ENCODE peak calls at places on chromosomes 4 and X, in ten cellular contexts. One of them, this sample, is unnamed.

GRCh38 chr4:61201562-61202099 is 1.5 kb downstream of the ADGRL3 start:
- DNase-seq in H9: no peak
- DNase-seq in cardiac muscle cell: peak
- DNase-seq in endodermal cell: peak
- DNase-seq in upper lobe of right lung: no peak
- DNase-seq in ovary: no peak
- DNase-seq in lung: no peak
- DNase-seq in heart left ventricle: peak
- DNase-seq in astrocyte: no peak
- DNase-seq in PC-3: no peak
- DNase-seq in this sample: peak

GRCh38 chrX:75911716-75912115 is 126.7 kb upstream of the MAGEE2 start:
- DNase-seq in H9: no peak
- DNase-seq in cardiac muscle cell: no peak
- DNase-seq in endodermal cell: no peak
- DNase-seq in upper lobe of right lung: no peak
- DNase-seq in ovary: no peak
- DNase-seq in lung: no peak
- DNase-seq in heart left ventricle: no peak
- DNase-seq in astrocyte: no peak
- DNase-seq in PC-3: no peak
- DNase-seq in this sample: no peak

GRCh38 chr4:101031971-101032370 is 315.4 kb downstream of the PPP3CA start:
- DNase-seq in H9: peak
- DNase-seq in cardiac muscle cell: no peak
- DNase-seq in endodermal cell: peak
- DNase-seq in upper lobe of right lung: no peak
- DNase-seq in ovary: no peak
- DNase-seq in lung: no peak
- DNase-seq in heart left ventricle: no peak
- DNase-seq in astrocyte: no peak
- DNase-seq in PC-3: no peak
- DNase-seq in this sample: peak

GRCh38 chr4:95215991-95216605 is 332.7 kb downstream of the UNC5C start:
- DNase-seq in H9: no peak
- DNase-seq in cardiac muscle cell: peak
- DNase-seq in endodermal cell: no peak
- DNase-seq in upper lobe of right lung: no peak
- DNase-seq in ovary: no peak
- DNase-seq in lung: no peak
- DNase-seq in heart left ventricle: no peak
- DNase-seq in astrocyte: no peak
- DNase-seq in PC-3: no peak
- DNase-seq in this sample: no peak

GRCh38 chrX:104084063-104084462 is 8.0 kb upstream of the TMSB15C start:
- DNase-seq in H9: no peak
- DNase-seq in cardiac muscle cell: no peak
- DNase-seq in endodermal cell: no peak
- DNase-seq in upper lobe of right lung: no peak
- DNase-seq in ovary: peak
- DNase-seq in lung: no peak
- DNase-seq in heart left ventricle: no peak
- DNase-seq in astrocyte: no peak
- DNase-seq in PC-3: no peak
- DNase-seq in this sample: no peak

GRCh38 chr4:71231073-71231752 is 107.6 kb upstream of the SLC4A4 start:
- DNase-seq in H9: no peak
- DNase-seq in cardiac muscle cell: peak
- DNase-seq in endodermal cell: no peak
- DNase-seq in upper lobe of right lung: peak
- DNase-seq in ovary: peak
- DNase-seq in lung: peak
- DNase-seq in heart left ventricle: peak
- DNase-seq in astrocyte: peak
- DNase-seq in PC-3: no peak
- DNase-seq in this sample: peak

GRCh38 chr4:48267574-48267973 is 2.1 kb downstream of the TEC start:
- DNase-seq in H9: no peak
- DNase-seq in cardiac muscle cell: no peak
- DNase-seq in endodermal cell: no peak
- DNase-seq in upper lobe of right lung: no peak
- DNase-seq in ovary: no peak
- DNase-seq in lung: no peak
- DNase-seq in heart left ventricle: no peak
- DNase-seq in astrocyte: no peak
- DNase-seq in PC-3: no peak
- DNase-seq in this sample: no peak

GRCh38 chrX:28794751-28795150 is 207.5 kb downstream of the IL1RAPL1 start:
- DNase-seq in H9: no peak
- DNase-seq in cardiac muscle cell: no peak
- DNase-seq in endodermal cell: no peak
- DNase-seq in upper lobe of right lung: no peak
- DNase-seq in ovary: no peak
- DNase-seq in lung: no peak
- DNase-seq in heart left ventricle: no peak
- DNase-seq in astrocyte: no peak
- DNase-seq in PC-3: no peak
- DNase-seq in this sample: no peak

GRCh38 chr4:41652971-41653370 is 95.6 kb downstream of the PHOX2B start:
- DNase-seq in H9: no peak
- DNase-seq in cardiac muscle cell: no peak
- DNase-seq in endodermal cell: no peak
- DNase-seq in upper lobe of right lung: no peak
- DNase-seq in ovary: no peak
- DNase-seq in lung: no peak
- DNase-seq in heart left ventricle: no peak
- DNase-seq in astrocyte: peak
- DNase-seq in PC-3: no peak
- DNase-seq in this sample: no peak

GRCh38 chr4:137156054-137156453 is 376.2 kb downstream of the PCDH18 start:
- DNase-seq in H9: no peak
- DNase-seq in cardiac muscle cell: peak
- DNase-seq in endodermal cell: no peak
- DNase-seq in upper lobe of right lung: no peak
- DNase-seq in ovary: no peak
- DNase-seq in lung: no peak
- DNase-seq in heart left ventricle: no peak
- DNase-seq in astrocyte: peak
- DNase-seq in PC-3: peak
- DNase-seq in this sample: no peak

GRCh38 chr4:113919611-113920010 is 59.8 kb downstream of the ARSJ start:
- DNase-seq in H9: no peak
- DNase-seq in cardiac muscle cell: no peak
- DNase-seq in endodermal cell: no peak
- DNase-seq in upper lobe of right lung: no peak
- DNase-seq in ovary: no peak
- DNase-seq in lung: no peak
- DNase-seq in heart left ventricle: no peak
- DNase-seq in astrocyte: peak
- DNase-seq in PC-3: peak
- DNase-seq in this sample: peak

GRCh38 chr4:31620476-31620875 is 900.3 kb downstream of the PCDH7 start:
- DNase-seq in H9: no peak
- DNase-seq in cardiac muscle cell: peak
- DNase-seq in endodermal cell: no peak
- DNase-seq in upper lobe of right lung: no peak
- DNase-seq in ovary: peak
- DNase-seq in lung: no peak
- DNase-seq in heart left ventricle: no peak
- DNase-seq in astrocyte: peak
- DNase-seq in PC-3: peak
- DNase-seq in this sample: no peak

GRCh38 chr4:121801715-121802075 is 572 bp downstream of the EXOSC9 start:
- DNase-seq in H9: no peak
- DNase-seq in cardiac muscle cell: no peak
- DNase-seq in endodermal cell: no peak
- DNase-seq in upper lobe of right lung: no peak
- DNase-seq in ovary: no peak
- DNase-seq in lung: no peak
- DNase-seq in heart left ventricle: no peak
- DNase-seq in astrocyte: no peak
- DNase-seq in PC-3: no peak
- DNase-seq in this sample: no peak

GRCh38 chr4:74447636-74448233 is 2.8 kb downstream of the AREG start:
- DNase-seq in H9: no peak
- DNase-seq in cardiac muscle cell: peak
- DNase-seq in endodermal cell: no peak
- DNase-seq in upper lobe of right lung: no peak
- DNase-seq in ovary: no peak
- DNase-seq in lung: no peak
- DNase-seq in heart left ventricle: no peak
- DNase-seq in astrocyte: no peak
- DNase-seq in PC-3: no peak
- DNase-seq in this sample: no peak

GRCh38 chr4:13635281-13635799 is 7.8 kb upstream of the BOD1L1 start:
- DNase-seq in H9: no peak
- DNase-seq in cardiac muscle cell: no peak
- DNase-seq in endodermal cell: no peak
- DNase-seq in upper lobe of right lung: no peak
- DNase-seq in ovary: no peak
- DNase-seq in lung: no peak
- DNase-seq in heart left ventricle: no peak
- DNase-seq in astrocyte: no peak
- DNase-seq in PC-3: no peak
- DNase-seq in this sample: no peak

GRCh38 chr4:100576570-100576969 is 58.7 kb upstream of the EMCN start:
- DNase-seq in H9: no peak
- DNase-seq in cardiac muscle cell: no peak
- DNase-seq in endodermal cell: no peak
- DNase-seq in upper lobe of right lung: no peak
- DNase-seq in ovary: no peak
- DNase-seq in lung: no peak
- DNase-seq in heart left ventricle: no peak
- DNase-seq in astrocyte: no peak
- DNase-seq in PC-3: no peak
- DNase-seq in this sample: peak

GRCh38 chr4:3304831-3305609 is 12.2 kb downstream of the RGS12 start:
- DNase-seq in H9: peak
- DNase-seq in cardiac muscle cell: peak
- DNase-seq in endodermal cell: peak
- DNase-seq in upper lobe of right lung: peak
- DNase-seq in ovary: peak
- DNase-seq in lung: no peak
- DNase-seq in heart left ventricle: peak
- DNase-seq in astrocyte: peak
- DNase-seq in PC-3: no peak
- DNase-seq in this sample: no peak

GRCh38 chrX:119677654-119677981 is 15.3 kb downstream of the SEPTIN6 start:
- DNase-seq in H9: no peak
- DNase-seq in cardiac muscle cell: no peak
- DNase-seq in endodermal cell: no peak
- DNase-seq in upper lobe of right lung: no peak
- DNase-seq in ovary: no peak
- DNase-seq in lung: no peak
- DNase-seq in heart left ventricle: no peak
- DNase-seq in astrocyte: no peak
- DNase-seq in PC-3: no peak
- DNase-seq in this sample: no peak

GRCh38 chrX:48025561-48025960 is 18.8 kb downstream of the SPACA5 start:
- DNase-seq in H9: peak
- DNase-seq in cardiac muscle cell: peak
- DNase-seq in endodermal cell: peak
- DNase-seq in upper lobe of right lung: no peak
- DNase-seq in ovary: peak
- DNase-seq in lung: no peak
- DNase-seq in heart left ventricle: peak
- DNase-seq in astrocyte: peak
- DNase-seq in PC-3: peak
- DNase-seq in this sample: peak

GRCh38 chr4:10105421-10105820 is 11.2 kb downstream of the WDR1 start:
- DNase-seq in H9: no peak
- DNase-seq in cardiac muscle cell: no peak
- DNase-seq in endodermal cell: no peak
- DNase-seq in upper lobe of right lung: no peak
- DNase-seq in ovary: no peak
- DNase-seq in lung: no peak
- DNase-seq in heart left ventricle: no peak
- DNase-seq in astrocyte: no peak
- DNase-seq in PC-3: peak
- DNase-seq in this sample: no peak

GRCh38 chr4:1171306-1172227 is 816 bp downstream of the SPON2 start:
- DNase-seq in H9: peak
- DNase-seq in cardiac muscle cell: peak
- DNase-seq in endodermal cell: peak
- DNase-seq in upper lobe of right lung: peak
- DNase-seq in ovary: peak
- DNase-seq in lung: no peak
- DNase-seq in heart left ventricle: no peak
- DNase-seq in astrocyte: no peak
- DNase-seq in PC-3: no peak
- DNase-seq in this sample: peak

GRCh38 chr4:120769227-120769626 is 153.3 kb downstream of the PRDM5 start:
- DNase-seq in H9: no peak
- DNase-seq in cardiac muscle cell: peak
- DNase-seq in endodermal cell: no peak
- DNase-seq in upper lobe of right lung: no peak
- DNase-seq in ovary: no peak
- DNase-seq in lung: no peak
- DNase-seq in heart left ventricle: no peak
- DNase-seq in astrocyte: peak
- DNase-seq in PC-3: no peak
- DNase-seq in this sample: no peak
- H3K27ac ChIP-seq in H9: no peak
- H3K27ac ChIP-seq in cardiac muscle cell: no peak
- H3K27ac ChIP-seq in endodermal cell: no peak
- H3K27ac ChIP-seq in upper lobe of right lung: no peak
- H3K27ac ChIP-seq in ovary: no peak
- H3K27ac ChIP-seq in lung: no peak
- H3K27ac ChIP-seq in heart left ventricle: no peak
- H3K27ac ChIP-seq in astrocyte: peak
- H3K27ac ChIP-seq in PC-3: no peak
- H3K27ac ChIP-seq in this sample: no peak

GRCh38 chr4:103915224-103915869 is 195.6 kb upstream of the TACR3 start:
- DNase-seq in H9: no peak
- DNase-seq in cardiac muscle cell: peak
- DNase-seq in endodermal cell: no peak
- DNase-seq in upper lobe of right lung: no peak
- DNase-seq in ovary: no peak
- DNase-seq in lung: no peak
- DNase-seq in heart left ventricle: no peak
- DNase-seq in astrocyte: no peak
- DNase-seq in PC-3: peak
- DNase-seq in this sample: peak
- TF ChIP-seq CTCF in H9: peak
- TF ChIP-seq CTCF in cardiac muscle cell: peak
- TF ChIP-seq CTCF in endodermal cell: peak
- TF ChIP-seq CTCF in upper lobe of right lung: peak
- TF ChIP-seq CTCF in ovary: no peak
- TF ChIP-seq CTCF in lung: no peak
- TF ChIP-seq CTCF in heart left ventricle: peak
- TF ChIP-seq CTCF in astrocyte: peak
- TF ChIP-seq CTCF in PC-3: peak
- TF ChIP-seq CTCF in this sample: peak

GRCh38 chr4:40311811-40312346 is 23.3 kb upstream of the CHRNA9 start:
- DNase-seq in H9: no peak
- DNase-seq in cardiac muscle cell: no peak
- DNase-seq in endodermal cell: no peak
- DNase-seq in upper lobe of right lung: no peak
- DNase-seq in ovary: no peak
- DNase-seq in lung: no peak
- DNase-seq in heart left ventricle: no peak
- DNase-seq in astrocyte: no peak
- DNase-seq in PC-3: no peak
- DNase-seq in this sample: no peak
- H3K27ac ChIP-seq in H9: no peak
- H3K27ac ChIP-seq in cardiac muscle cell: no peak
- H3K27ac ChIP-seq in endodermal cell: no peak
- H3K27ac ChIP-seq in upper lobe of right lung: no peak
- H3K27ac ChIP-seq in ovary: no peak
- H3K27ac ChIP-seq in lung: peak
- H3K27ac ChIP-seq in heart left ventricle: no peak
- H3K27ac ChIP-seq in astrocyte: no peak
- H3K27ac ChIP-seq in PC-3: peak
- H3K27ac ChIP-seq in this sample: no peak

GRCh38 chrX:42920752-42921151 is 142.8 kb upstream of the PPP1R2C start:
- DNase-seq in H9: no peak
- DNase-seq in cardiac muscle cell: no peak
- DNase-seq in endodermal cell: no peak
- DNase-seq in upper lobe of right lung: no peak
- DNase-seq in ovary: no peak
- DNase-seq in lung: no peak
- DNase-seq in heart left ventricle: no peak
- DNase-seq in astrocyte: no peak
- DNase-seq in PC-3: no peak
- DNase-seq in this sample: no peak
- TF ChIP-seq CTCF in H9: no peak
- TF ChIP-seq CTCF in cardiac muscle cell: no peak
- TF ChIP-seq CTCF in endodermal cell: no peak
- TF ChIP-seq CTCF in upper lobe of right lung: no peak
- TF ChIP-seq CTCF in ovary: no peak
- TF ChIP-seq CTCF in lung: no peak
- TF ChIP-seq CTCF in heart left ventricle: no peak
- TF ChIP-seq CTCF in astrocyte: no peak
- TF ChIP-seq CTCF in PC-3: no peak
- TF ChIP-seq CTCF in this sample: no peak

This sample was measured in GM23338.